ENCODE peak calls at places on chromosomes 1 and 21, in eight cellular contexts. One of them, this sample, is unnamed.

GRCh38 chr1:36134805-36135339 is 9.8 kb upstream of the COL8A2 start:
- DNase-seq in SK-N-MC: no peak
- DNase-seq in pancreas: no peak
- DNase-seq in fibroblast of lung: peak; percentile 65
- DNase-seq in tibial artery: peak; percentile 58
- DNase-seq in prostate gland: no peak
- DNase-seq in brain microvascular endothelial cell: peak; percentile 55
- DNase-seq in mesenchymal stem cell: peak; percentile 61
- DNase-seq in this sample: no peak

GRCh38 chr1:162175393-162175792 is 105.9 kb downstream of the NOS1AP start:
- DNase-seq in SK-N-MC: no peak
- DNase-seq in pancreas: no peak
- DNase-seq in fibroblast of lung: peak; percentile 19
- DNase-seq in tibial artery: no peak
- DNase-seq in prostate gland: no peak
- DNase-seq in brain microvascular endothelial cell: no peak
- DNase-seq in mesenchymal stem cell: no peak
- DNase-seq in this sample: no peak

GRCh38 chr1:63797056-63797726 is 23.4 kb downstream of the ROR1 start:
- DNase-seq in SK-N-MC: no peak
- DNase-seq in pancreas: no peak
- DNase-seq in fibroblast of lung: peak; percentile 58
- DNase-seq in tibial artery: no peak
- DNase-seq in prostate gland: no peak
- DNase-seq in brain microvascular endothelial cell: no peak
- DNase-seq in mesenchymal stem cell: no peak
- DNase-seq in this sample: no peak

GRCh38 chr1:37995773-37996379 is 6.1 kb upstream of the SF3A3 start:
- DNase-seq in SK-N-MC: no peak
- DNase-seq in pancreas: peak; percentile 76
- DNase-seq in fibroblast of lung: peak; percentile 82
- DNase-seq in tibial artery: peak; percentile 68
- DNase-seq in prostate gland: no peak
- DNase-seq in brain microvascular endothelial cell: peak; percentile 67
- DNase-seq in mesenchymal stem cell: peak; percentile 71
- DNase-seq in this sample: peak; percentile 84

GRCh38 chr1:117851687-117852086 is 77.7 kb downstream of the GDAP2 start:
- DNase-seq in SK-N-MC: no peak
- DNase-seq in pancreas: no peak
- DNase-seq in fibroblast of lung: no peak
- DNase-seq in tibial artery: no peak
- DNase-seq in prostate gland: no peak
- DNase-seq in brain microvascular endothelial cell: no peak
- DNase-seq in mesenchymal stem cell: no peak
- DNase-seq in this sample: no peak

GRCh38 chr1:189693140-189693539 is 784.5 kb downstream of the BRINP3 start:
- DNase-seq in SK-N-MC: no peak
- DNase-seq in pancreas: no peak
- DNase-seq in fibroblast of lung: no peak
- DNase-seq in tibial artery: no peak
- DNase-seq in prostate gland: no peak
- DNase-seq in brain microvascular endothelial cell: no peak
- DNase-seq in mesenchymal stem cell: no peak
- DNase-seq in this sample: no peak

GRCh38 chr1:3684031-3684430 is 31.7 kb downstream of the TP73 start:
- DNase-seq in SK-N-MC: no peak
- DNase-seq in pancreas: no peak
- DNase-seq in fibroblast of lung: peak; percentile 14
- DNase-seq in tibial artery: no peak
- DNase-seq in prostate gland: no peak
- DNase-seq in brain microvascular endothelial cell: no peak
- DNase-seq in mesenchymal stem cell: peak; percentile 2
- DNase-seq in this sample: no peak

GRCh38 chr1:52139817-52140540 is 1.9 kb upstream of the ZFYVE9 start:
- DNase-seq in SK-N-MC: no peak
- DNase-seq in pancreas: no peak
- DNase-seq in fibroblast of lung: peak; percentile 85
- DNase-seq in tibial artery: no peak
- DNase-seq in prostate gland: no peak
- DNase-seq in brain microvascular endothelial cell: peak; percentile 85
- DNase-seq in mesenchymal stem cell: peak; percentile 94
- DNase-seq in this sample: peak; percentile 43

GRCh38 chr1:223775054-223775453 is 62.7 kb downstream of the CAPN2 start:
- DNase-seq in SK-N-MC: no peak
- DNase-seq in pancreas: no peak
- DNase-seq in fibroblast of lung: no peak
- DNase-seq in tibial artery: no peak
- DNase-seq in prostate gland: no peak
- DNase-seq in brain microvascular endothelial cell: no peak
- DNase-seq in mesenchymal stem cell: peak; percentile 40
- DNase-seq in this sample: peak; percentile 53

GRCh38 chr1:34926894-34927293 is 2.6 kb downstream of the DLGAP3 start:
- DNase-seq in SK-N-MC: no peak
- DNase-seq in pancreas: no peak
- DNase-seq in fibroblast of lung: no peak
- DNase-seq in tibial artery: no peak
- DNase-seq in prostate gland: no peak
- DNase-seq in brain microvascular endothelial cell: no peak
- DNase-seq in mesenchymal stem cell: no peak
- DNase-seq in this sample: no peak

GRCh38 chr1:115084902-115085505 is 4.3 kb downstream of the TSPAN2 start:
- DNase-seq in SK-N-MC: no peak
- DNase-seq in pancreas: no peak
- DNase-seq in fibroblast of lung: peak; percentile 78
- DNase-seq in tibial artery: peak; percentile 37
- DNase-seq in prostate gland: peak; percentile 57
- DNase-seq in brain microvascular endothelial cell: no peak
- DNase-seq in mesenchymal stem cell: no peak
- DNase-seq in this sample: no peak

GRCh38 chr1:22567176-22567575 is 3.9 kb downstream of the EPHA8 start:
- DNase-seq in SK-N-MC: no peak
- DNase-seq in pancreas: no peak
- DNase-seq in fibroblast of lung: no peak
- DNase-seq in tibial artery: no peak
- DNase-seq in prostate gland: no peak
- DNase-seq in brain microvascular endothelial cell: no peak
- DNase-seq in mesenchymal stem cell: no peak
- DNase-seq in this sample: no peak

GRCh38 chr21:46455575-46456385 is 2.9 kb upstream of the DIP2A start:
- DNase-seq in SK-N-MC: no peak
- DNase-seq in pancreas: no peak
- DNase-seq in fibroblast of lung: peak; percentile 85
- DNase-seq in tibial artery: no peak
- DNase-seq in prostate gland: no peak
- DNase-seq in brain microvascular endothelial cell: peak; percentile 58
- DNase-seq in mesenchymal stem cell: peak; percentile 34
- DNase-seq in this sample: no peak

GRCh38 chr1:232952514-232953175 is 2.2 kb downstream of the NTPCR start:
- DNase-seq in SK-N-MC: no peak
- DNase-seq in pancreas: no peak
- DNase-seq in fibroblast of lung: peak; percentile 50
- DNase-seq in tibial artery: peak; percentile 26
- DNase-seq in prostate gland: peak; percentile 24
- DNase-seq in brain microvascular endothelial cell: peak; percentile 23
- DNase-seq in mesenchymal stem cell: peak; percentile 66
- DNase-seq in this sample: no peak

GRCh38 chr1:51675177-51675780 is 58.4 kb downstream of the OSBPL9 start:
- DNase-seq in SK-N-MC: no peak
- DNase-seq in pancreas: no peak
- DNase-seq in fibroblast of lung: no peak
- DNase-seq in tibial artery: no peak
- DNase-seq in prostate gland: no peak
- DNase-seq in brain microvascular endothelial cell: no peak
- DNase-seq in mesenchymal stem cell: no peak
- DNase-seq in this sample: no peak

GRCh38 chr1:224067621-224068457 is 46.1 kb upstream of the FBXO28 start:
- DNase-seq in SK-N-MC: no peak
- DNase-seq in pancreas: no peak
- DNase-seq in fibroblast of lung: peak; percentile 49
- DNase-seq in tibial artery: no peak
- DNase-seq in prostate gland: no peak
- DNase-seq in brain microvascular endothelial cell: peak; percentile 57
- DNase-seq in mesenchymal stem cell: peak; percentile 50
- DNase-seq in this sample: no peak

GRCh38 chr1:46817814-46818213 is 19.0 kb downstream of the CYP4B1 start:
- DNase-seq in SK-N-MC: no peak
- DNase-seq in pancreas: no peak
- DNase-seq in fibroblast of lung: no peak
- DNase-seq in tibial artery: no peak
- DNase-seq in prostate gland: no peak
- DNase-seq in brain microvascular endothelial cell: no peak
- DNase-seq in mesenchymal stem cell: no peak
- DNase-seq in this sample: no peak

GRCh38 chr1:182142621-182143020 is 81.1 kb upstream of the ZNF648 start:
- DNase-seq in SK-N-MC: no peak
- DNase-seq in pancreas: no peak
- DNase-seq in fibroblast of lung: no peak
- DNase-seq in tibial artery: no peak
- DNase-seq in prostate gland: no peak
- DNase-seq in brain microvascular endothelial cell: no peak
- DNase-seq in mesenchymal stem cell: no peak
- DNase-seq in this sample: no peak

GRCh38 chr1:26853156-26853555 is 9.8 kb upstream of the SFN start:
- DNase-seq in SK-N-MC: no peak
- DNase-seq in pancreas: peak; percentile 93
- DNase-seq in fibroblast of lung: peak; percentile 70
- DNase-seq in tibial artery: peak; percentile 91
- DNase-seq in prostate gland: peak; percentile 94
- DNase-seq in brain microvascular endothelial cell: peak; percentile 80
- DNase-seq in mesenchymal stem cell: peak; percentile 85
- DNase-seq in this sample: no peak

DNA sequence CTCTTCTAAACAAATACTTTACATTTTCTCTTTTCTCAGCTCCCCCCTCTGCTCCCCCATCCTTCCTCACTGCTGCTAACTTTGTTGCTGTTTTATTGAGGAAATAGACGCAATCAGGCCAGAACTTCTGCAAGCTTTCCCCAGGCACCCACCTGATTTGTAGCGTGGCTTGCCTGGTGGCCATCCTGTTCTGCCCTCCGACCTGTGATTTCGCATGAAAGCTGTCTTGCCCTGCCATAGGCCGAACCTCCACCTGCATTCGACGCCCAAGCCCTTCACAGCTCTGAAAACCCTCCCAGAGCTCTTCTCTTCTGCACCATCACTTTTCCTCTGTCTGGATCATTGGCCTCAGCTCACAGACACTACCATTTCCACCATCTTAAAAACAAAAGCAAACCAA is 100.6 kb downstream of the PLPP3 start:
- DNase-seq in SK-N-MC: no peak
- DNase-seq in pancreas: no peak
- DNase-seq in fibroblast of lung: no peak
- DNase-seq in tibial artery: no peak
- DNase-seq in prostate gland: no peak
- DNase-seq in brain microvascular endothelial cell: no peak
- DNase-seq in mesenchymal stem cell: no peak
- DNase-seq in this sample: no peak
- H3K27ac ChIP-seq in SK-N-MC: no peak overlapping the region
- H3K27ac ChIP-seq in pancreas: no peak overlapping the region
- H3K27ac ChIP-seq in fibroblast of lung: no peak overlapping the region
- H3K27ac ChIP-seq in tibial artery: no peak overlapping the region
- H3K27ac ChIP-seq in prostate gland: no peak overlapping the region
- H3K27ac ChIP-seq in brain microvascular endothelial cell: no peak overlapping the region
- H3K27ac ChIP-seq in mesenchymal stem cell: no peak overlapping the region
- H3K27ac ChIP-seq in this sample: no peak overlapping the region

DNA sequence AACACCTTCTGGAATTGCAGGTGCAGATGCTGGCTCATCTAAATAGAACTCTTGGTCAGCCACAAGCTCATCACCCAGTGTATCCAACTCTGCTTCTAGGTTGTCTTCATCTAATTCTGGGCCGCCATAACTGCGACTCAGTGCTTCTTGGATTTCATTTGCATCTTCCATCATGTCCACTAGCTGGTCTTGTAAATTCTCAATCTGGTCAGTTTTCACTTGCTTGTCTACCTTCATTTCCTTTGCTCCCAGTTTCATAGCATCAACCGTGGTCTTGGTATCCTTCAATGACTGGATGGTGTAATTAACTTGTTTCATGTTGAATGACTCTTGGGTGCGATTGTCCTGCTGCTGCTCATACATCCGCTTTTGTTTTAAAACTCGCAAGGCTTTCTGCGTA is 10.3 kb downstream of the ZBED6 start:
- DNase-seq in SK-N-MC: no peak
- DNase-seq in pancreas: no peak
- DNase-seq in fibroblast of lung: no peak
- DNase-seq in tibial artery: no peak
- DNase-seq in prostate gland: no peak
- DNase-seq in brain microvascular endothelial cell: no peak
- DNase-seq in mesenchymal stem cell: no peak
- DNase-seq in this sample: no peak
- H3K4me3 ChIP-seq in SK-N-MC: no peak overlapping the region
- H3K4me3 ChIP-seq in pancreas: no peak overlapping the region
- H3K4me3 ChIP-seq in fibroblast of lung: no peak overlapping the region
- H3K4me3 ChIP-seq in tibial artery: no peak overlapping the region
- H3K4me3 ChIP-seq in prostate gland: no peak overlapping the region
- H3K4me3 ChIP-seq in brain microvascular endothelial cell: no peak overlapping the region
- H3K4me3 ChIP-seq in mesenchymal stem cell: no peak overlapping the region
- H3K4me3 ChIP-seq in this sample: no peak overlapping the region

GRCh38 chr1:153635872-153636271 is 2.0 kb downstream of the CHTOP start:
- DNase-seq in SK-N-MC: no peak
- DNase-seq in pancreas: no peak
- DNase-seq in fibroblast of lung: no peak
- DNase-seq in tibial artery: no peak
- DNase-seq in prostate gland: no peak
- DNase-seq in brain microvascular endothelial cell: no peak
- DNase-seq in mesenchymal stem cell: no peak
- DNase-seq in this sample: no peak
- H3K27ac ChIP-seq in SK-N-MC: peak overlapping the region; percentile 31
- H3K27ac ChIP-seq in pancreas: peak overlapping the region; percentile 100
- H3K27ac ChIP-seq in fibroblast of lung: no peak overlapping the region
- H3K27ac ChIP-seq in tibial artery: peak overlapping the region; percentile 100
- H3K27ac ChIP-seq in prostate gland: no peak overlapping the region
- H3K27ac ChIP-seq in brain microvascular endothelial cell: no peak overlapping the region
- H3K27ac ChIP-seq in mesenchymal stem cell: no peak overlapping the region
- H3K27ac ChIP-seq in this sample: no peak overlapping the region

GRCh38 chr1:243268751-243269460 is 13.1 kb downstream of the SDCCAG8 start:
- DNase-seq in SK-N-MC: no peak
- DNase-seq in pancreas: no peak
- DNase-seq in fibroblast of lung: peak; percentile 82
- DNase-seq in tibial artery: no peak
- DNase-seq in prostate gland: no peak
- DNase-seq in brain microvascular endothelial cell: peak; percentile 52
- DNase-seq in mesenchymal stem cell: peak; percentile 64
- DNase-seq in this sample: no peak
- H3K4me3 ChIP-seq in SK-N-MC: no peak overlapping the region
- H3K4me3 ChIP-seq in pancreas: no peak overlapping the region
- H3K4me3 ChIP-seq in fibroblast of lung: no peak overlapping the region
- H3K4me3 ChIP-seq in tibial artery: no peak overlapping the region
- H3K4me3 ChIP-seq in prostate gland: no peak overlapping the region
- H3K4me3 ChIP-seq in brain microvascular endothelial cell: no peak overlapping the region
- H3K4me3 ChIP-seq in mesenchymal stem cell: no peak overlapping the region
- H3K4me3 ChIP-seq in this sample: peak overlapping the region; percentile 34

DNA sequence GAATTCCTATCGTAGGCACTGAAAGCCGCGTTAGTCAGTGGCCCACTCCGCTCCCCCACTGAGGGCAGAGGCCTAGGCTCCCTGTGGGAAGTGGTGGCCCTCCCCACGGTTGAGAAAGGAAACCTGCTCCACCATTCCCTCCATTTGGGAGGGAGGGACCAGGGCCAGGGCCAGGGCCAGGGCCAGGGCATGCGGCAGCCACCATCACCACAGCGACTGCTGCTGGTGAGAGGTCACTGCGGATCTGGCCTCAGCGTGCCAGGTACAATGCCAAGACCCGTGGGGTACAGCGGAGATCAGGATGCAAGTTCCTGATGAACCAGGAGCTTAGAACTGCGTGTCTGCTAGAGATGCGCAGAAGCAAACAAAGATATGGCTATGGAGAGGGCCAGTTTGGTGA is 82.9 kb downstream of the KCNN3 start:
- DNase-seq in SK-N-MC: no peak
- DNase-seq in pancreas: no peak
- DNase-seq in fibroblast of lung: no peak
- DNase-seq in tibial artery: no peak
- DNase-seq in prostate gland: no peak
- DNase-seq in brain microvascular endothelial cell: no peak
- DNase-seq in mesenchymal stem cell: no peak
- DNase-seq in this sample: no peak
- H3K27ac ChIP-seq in SK-N-MC: no peak overlapping the region
- H3K27ac ChIP-seq in pancreas: no peak overlapping the region
- H3K27ac ChIP-seq in fibroblast of lung: no peak overlapping the region
- H3K27ac ChIP-seq in tibial artery: no peak overlapping the region
- H3K27ac ChIP-seq in prostate gland: no peak overlapping the region
- H3K27ac ChIP-seq in brain microvascular endothelial cell: no peak overlapping the region
- H3K27ac ChIP-seq in mesenchymal stem cell: no peak overlapping the region
- H3K27ac ChIP-seq in this sample: no peak overlapping the region

This sample was measured in AG04450.